ENCODE peak calls at places on chromosomes 2 and 18, in six cellular contexts. N is A549, W is IMR-90, V is heart left ventricle, Y is adrenal gland, F is breast epithelium. S is an unnamed sample.

GRCh38 chr2:46298522-46299351 is 1.5 kb downstream of the EPAS1 start:
- DNase-seq in N (peak), W (peak), V (peak), F (peak), Y (peak), S (peak)

GRCh38 chr2:196403471-196403870 is 232.1 kb upstream of the STK17B start:
- DNase-seq in V (no peak), N (no peak), F (no peak), Y (no peak), W (peak), S (no peak)

GRCh38 chr2:218813771-218814460 is 17.7 kb downstream of the PRKAG3 start:
- DNase-seq in Y (no peak), N (no peak), W (no peak), V (no peak), F (no peak), S (no peak)

GRCh38 chr2:9558948-9559381 is 3.3 kb upstream of the ADAM17 start:
- DNase-seq in W (peak), Y (no peak), F (peak), V (no peak), N (no peak), S (peak)

GRCh38 chr2:200944467-200945394 is 18.7 kb downstream of the ORC2 start:
- DNase-seq in W (peak), N (peak), V (no peak), F (no peak), Y (peak), S (no peak)

GRCh38 chr2:218833023-218833609 is 1.5 kb upstream of the PRKAG3 start:
- DNase-seq in N (no peak), Y (no peak), W (no peak), V (no peak), F (no peak), S (no peak)

GRCh38 chr2:241904791-241905710 is 35.5 kb downstream of the RTP5 start:
- DNase-seq in Y (peak), F (no peak), V (no peak), W (no peak), N (no peak), S (peak)

GRCh38 chr2:3379339-3379646 is 201 bp upstream of the TRAPPC12 start:
- DNase-seq in V (no peak), Y (no peak), F (no peak), W (no peak), N (no peak), S (no peak)

GRCh38 chr2:3282056-3282998 is 95.3 kb downstream of the EIPR1 start:
- DNase-seq in N (no peak), W (peak), F (no peak), Y (peak), V (peak), S (peak)

GRCh38 chr2:49702740-49703139 is 548.4 kb upstream of the FSHR start:
- DNase-seq in F (no peak), N (no peak), Y (no peak), W (no peak), V (no peak), S (no peak)

GRCh38 chr2:240822280-240822847 is 2.3 kb upstream of the KIF1A start:
- DNase-seq in W (no peak), V (no peak), N (no peak), F (no peak), Y (no peak), S (no peak)

GRCh38 chr2:55163258-55163657 is 68.8 kb downstream of the CLHC1 start:
- DNase-seq in F (no peak), V (no peak), N (no peak), Y (no peak), W (peak), S (no peak)

GRCh38 chr2:234751275-234751938 is 200.4 kb upstream of the SH3BP4 start:
- DNase-seq in N (no peak), Y (no peak), F (no peak), V (no peak), W (no peak), S (no peak)

GRCh38 chr18:35045121-35045520 is 3.9 kb downstream of the MAPRE2 start:
- DNase-seq in Y (no peak), V (no peak), W (peak), F (no peak), N (no peak), S (no peak)

GRCh38 chr2:181231151-181231550 is 226.0 kb upstream of the ITGA4 start:
- DNase-seq in Y (no peak), F (no peak), N (no peak), W (no peak), V (no peak), S (no peak)

GRCh38 chr2:65700004-65700651 is 267.7 kb upstream of the SPRED2 start:
- DNase-seq in Y (no peak), N (no peak), F (no peak), W (no peak), V (no peak), S (no peak)

GRCh38 chr18:41326311-41326710 is 628.7 kb upstream of the PIK3C3 start:
- DNase-seq in V (no peak), N (no peak), F (no peak), W (peak), Y (no peak), S (no peak)

GRCh38 chr2:145598434-145598833 is 1078.5 kb upstream of the ZEB2 start:
- DNase-seq in F (no peak), Y (no peak), W (peak), N (no peak), V (no peak), S (no peak)

DNA sequence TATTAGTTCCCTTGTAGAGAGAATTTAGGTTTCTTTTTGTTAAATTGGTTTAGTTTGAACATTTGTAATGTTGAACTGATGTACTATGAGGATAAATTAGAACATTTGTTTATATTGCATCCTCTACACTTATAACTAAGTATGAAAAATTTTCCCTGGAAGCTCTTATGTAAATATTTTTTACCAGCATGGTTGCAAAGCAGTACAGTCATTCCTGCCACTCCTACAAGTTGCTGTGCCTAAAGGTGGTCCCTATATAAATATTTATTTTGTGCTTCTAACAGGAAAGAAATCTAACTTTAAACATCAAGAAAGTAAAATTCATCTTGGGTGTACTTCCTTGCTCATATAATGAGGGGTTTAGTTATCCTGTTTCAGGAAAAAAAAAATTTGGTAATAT is 14.2 kb downstream of the TWSG1 start:
- DNase-seq in W (peak), N (no peak), Y (no peak), V (no peak), F (no peak), S (no peak)
- H3K27ac ChIP-seq in W (peak), N (no peak), Y (no peak), V (no peak), F (no peak), S (no peak)

GRCh38 chr18:159037-159652 is 788 bp downstream of the USP14 start:
- DNase-seq in N (peak), Y (no peak), F (no peak), W (peak), V (no peak), S (no peak)

GRCh38 chr18:160831-161570 is 2.6 kb downstream of the USP14 start:
- DNase-seq in V (no peak), W (no peak), Y (no peak), N (no peak), F (no peak), S (no peak)

GRCh38 chr18:156514-157230 is 1.7 kb upstream of the USP14 start:
- DNase-seq in F (no peak), W (no peak), V (no peak), Y (no peak), N (no peak), S (no peak)

GRCh38 chr18:159933-160332 is 1.6 kb downstream of the USP14 start:
- DNase-seq in F (no peak), V (no peak), Y (no peak), N (no peak), W (no peak), S (no peak)

GRCh38 chr18:158128-159036 is at the start of gene USP14:
- DNase-seq in V (peak), N (peak), Y (peak), W (peak), F (peak), S (peak)
- TF ChIP-seq POLR2A in V (no peak), N (peak), Y (peak), W (peak), F (no peak), S (no peak)

GRCh38 chr2:216618785-216619184 is 14.4 kb upstream of the IGFBP2 start:
- DNase-seq in V (no peak), Y (no peak), N (no peak), F (no peak), W (no peak), S (no peak)
- H3K27ac ChIP-seq in V (no peak), Y (no peak), N (no peak), F (no peak), W (peak), S (no peak)

GRCh38 chr18:8617907-8618306 is 8.7 kb downstream of the RAB12 start:
- DNase-seq in F (no peak), Y (peak), W (no peak), V (no peak), N (no peak), S (no peak)

GRCh38 chr18:8615397-8616025 is 6.3 kb downstream of the RAB12 start:
- DNase-seq in N (peak), F (no peak), V (peak), Y (peak), W (peak), S (no peak)

GRCh38 chr18:8611916-8612576 is 2.8 kb downstream of the RAB12 start:
- DNase-seq in N (no peak), F (peak), W (no peak), V (no peak), Y (no peak), S (no peak)

GRCh38 chr18:8616026-8616401 is 6.8 kb downstream of the RAB12 start:
- DNase-seq in W (no peak), N (no peak), F (no peak), Y (peak), V (no peak), S (no peak)

DNA sequence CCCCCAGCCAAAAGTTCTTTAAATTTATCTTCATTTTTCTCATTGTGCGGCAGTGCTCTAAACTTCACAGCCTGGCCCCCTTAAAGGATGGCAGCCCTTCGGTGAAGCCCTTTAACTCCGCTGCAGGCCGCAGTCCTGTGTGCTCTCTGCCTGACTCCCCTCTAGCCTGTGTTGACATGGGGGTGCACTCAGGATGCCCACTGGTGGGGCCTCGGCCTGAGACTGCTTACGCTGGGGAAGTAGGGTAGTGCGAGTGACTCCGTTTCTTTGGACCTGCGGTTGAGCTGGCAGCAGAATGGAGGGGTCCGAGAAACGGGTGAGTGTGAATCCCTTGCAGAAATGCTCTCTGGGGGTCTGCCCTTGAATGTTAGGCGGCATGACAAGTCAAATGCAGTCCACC is 5.6 kb downstream of the RAB12 start:
- DNase-seq in W (no peak), V (no peak), F (no peak), Y (no peak), N (no peak), S (no peak)
- TF ChIP-seq POLR2A in W (no peak), V (no peak), F (no peak), Y (no peak), N (no peak), S (no peak)

GRCh38 chr2:220081171-220081570 is 453.7 kb downstream of the SLC4A3 start:
- DNase-seq in V (no peak), N (no peak), W (no peak), Y (no peak), F (no peak), S (no peak)
- H3K27ac ChIP-seq in V (no peak), N (no peak), W (no peak), Y (no peak), F (no peak), S (no peak)

GRCh38 chr2:203535078-203535783 is at the start of gene RAPH1:
- DNase-seq in N (peak), W (peak), V (peak), Y (peak), F (peak), S (peak)
- TF ChIP-seq POLR2A in N (peak), W (peak), V (no peak), Y (peak), F (no peak), S (peak)